ENCODE peak calls at places on chromosomes 6 and 20, in seven cellular contexts. P is thoracic aorta, X is NB4, W is spleen, C is heart right ventricle, Q is OCI-LY7, Y is HFF-Myc. M is an unnamed sample.

GRCh38 chr6:106733386-106733785 is 104.0 kb downstream of the QRSL1 start:
- DNase-seq in P (no peak), X (no peak), W (no peak), C (no peak), Q (no peak), Y (no peak), M (no peak)

GRCh38 chr6:157709514-157709913 is 113.5 kb upstream of the SNX9 start:
- DNase-seq in P (no peak), X (no peak), W (no peak), C (no peak), Q (no peak), Y (no peak), M (no peak)

GRCh38 chr20:22617160-22617559 is 32.8 kb upstream of the FOXA2 start:
- DNase-seq in P (no peak), X (no peak), W (no peak), C (no peak), Q (no peak), Y (no peak), M (no peak)

GRCh38 chr6:20757761-20758160 is 223.5 kb downstream of the CDKAL1 start:
- DNase-seq in P (no peak), X (no peak), W (no peak), C (no peak), Q (no peak), Y (no peak), M (no peak)

GRCh38 chr6:42428326-42429041 is 23.2 kb downstream of the TRERF1 start:
- DNase-seq in P (no peak), X (no peak), W (peak), C (peak), Q (no peak), Y (no peak), M (peak)

GRCh38 chr6:99905209-99906106 is 88.6 kb downstream of the MCHR2 start:
- DNase-seq in P (no peak), X (peak), W (no peak), C (no peak), Q (peak), Y (peak), M (peak)

GRCh38 chr6:117481278-117481925 is 1.1 kb upstream of the DCBLD1 start:
- DNase-seq in P (no peak), X (peak), W (peak), C (no peak), Q (no peak), Y (no peak), M (peak)

GRCh38 chr6:41488392-41489129 is 57.6 kb upstream of the FOXP4 start:
- DNase-seq in P (no peak), X (no peak), W (peak), C (peak), Q (no peak), Y (peak), M (peak)

GRCh38 chr6:8215631-8216030 is 113.3 kb upstream of the EEF1E1 start:
- DNase-seq in P (no peak), X (no peak), W (no peak), C (no peak), Q (no peak), Y (no peak), M (no peak)

GRCh38 chr20:48238326-48238725 is 453.0 kb upstream of the SULF2 start:
- DNase-seq in P (no peak), X (no peak), W (no peak), C (no peak), Q (no peak), Y (peak), M (no peak)

GRCh38 chr6:79149884-79150283 is 71.8 kb upstream of the PHIP start:
- DNase-seq in P (no peak), X (no peak), W (no peak), C (no peak), Q (no peak), Y (no peak), M (no peak)

GRCh38 chr6:21559238-21559637 is 34.3 kb upstream of the SOX4 start:
- DNase-seq in P (no peak), X (no peak), W (no peak), C (no peak), Q (no peak), Y (no peak), M (no peak)

GRCh38 chr6:145866449-145867401 is 52.1 kb upstream of the FBXO30 start:
- DNase-seq in P (no peak), X (no peak), W (no peak), C (no peak), Q (peak), Y (no peak), M (peak)

GRCh38 chr6:116255246-116255800 is 1.4 kb upstream of the TSPYL4 start:
- DNase-seq in P (no peak), X (no peak), W (no peak), C (no peak), Q (no peak), Y (no peak), M (no peak)

GRCh38 chr6:128403618-128404444 is 116.6 kb downstream of the PTPRK start:
- DNase-seq in P (no peak), X (no peak), W (no peak), C (no peak), Q (no peak), Y (no peak), M (peak)

GRCh38 chr6:33075568-33076405 is at the start of gene HLA-DPB1:
- DNase-seq in P (no peak), X (peak), W (peak), C (peak), Q (peak), Y (no peak), M (peak)

GRCh38 chr6:168948990-168949531 is 304.6 kb downstream of the THBS2 start:
- DNase-seq in P (no peak), X (no peak), W (no peak), C (no peak), Q (no peak), Y (no peak), M (no peak)

DNA sequence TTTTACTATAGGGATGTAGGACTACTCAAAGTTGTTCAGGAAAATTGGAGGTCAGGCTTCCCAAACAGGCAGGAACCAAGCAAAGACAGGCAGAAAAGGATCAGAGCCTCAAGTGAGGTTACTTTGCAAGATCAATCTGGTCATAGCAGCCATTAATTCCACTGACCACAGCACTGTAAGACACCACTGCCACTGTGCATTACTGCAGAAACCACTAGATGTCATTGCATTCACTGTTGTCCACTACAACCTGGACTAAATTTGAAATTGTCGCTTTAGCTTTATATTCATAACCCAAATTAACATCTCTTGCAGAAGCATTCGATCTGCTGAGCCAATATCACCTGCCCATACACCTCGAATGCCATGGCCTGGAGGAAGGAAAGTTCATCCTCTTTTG is 126.9 kb upstream of the UFL1 start:
- DNase-seq in P (no peak), X (peak), W (no peak), C (no peak), Q (no peak), Y (no peak), M (peak)
- TF ChIP-seq CTCF in P (no peak), X (peak), W (no peak), C (no peak), Q (peak), Y (no peak), M (peak)

DNA sequence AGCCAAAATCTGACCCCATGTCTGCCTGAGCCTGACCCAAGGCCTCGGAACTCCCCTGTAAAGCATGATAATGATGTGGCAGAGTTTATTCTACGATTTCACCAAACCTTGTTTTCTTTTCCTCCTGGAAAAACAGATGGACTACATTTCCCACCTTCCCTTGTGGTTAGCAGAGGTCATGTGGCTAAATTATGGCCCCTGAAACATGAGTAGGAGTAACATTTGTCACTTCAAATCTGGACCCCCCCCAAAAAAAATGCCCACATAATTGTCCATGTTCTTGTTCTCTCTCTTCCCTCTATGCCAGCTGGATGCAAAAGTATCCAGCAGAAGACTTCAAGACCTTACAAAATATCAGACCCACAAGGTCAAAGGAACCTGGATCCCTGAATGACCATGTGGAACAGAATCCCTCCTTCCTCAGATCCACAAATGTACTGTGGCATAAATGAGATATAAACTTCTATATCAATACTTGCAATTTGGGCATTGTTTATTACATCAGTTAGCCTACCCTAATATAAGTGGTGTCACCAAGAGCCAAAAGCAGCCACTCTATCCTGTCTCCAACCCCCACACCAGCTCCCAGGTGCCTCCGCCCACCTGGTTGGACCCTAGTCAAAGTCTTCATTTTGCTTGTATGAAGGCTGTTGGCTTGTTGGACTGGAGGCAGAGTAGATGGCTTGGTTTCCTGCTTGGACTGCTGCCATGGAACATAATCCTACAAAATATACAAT is 1.4 kb downstream of the C20orf96 start:
- DNase-seq in P (no peak), X (no peak), W (no peak), C (no peak), Q (no peak), Y (no peak), M (no peak)
- H3K4me3 ChIP-seq in P (no peak), X (peak), W (no peak), C (peak), Q (peak), Y (peak), M (peak)

GRCh38 chr6:160301341-160301740 is 42.7 kb upstream of the SLC22A2 start:
- DNase-seq in P (no peak), X (no peak), W (no peak), C (no peak), Q (no peak), Y (no peak), M (no peak)

GRCh38 chr6:160299559-160299958 is 40.9 kb upstream of the SLC22A2 start:
- DNase-seq in P (no peak), X (no peak), W (no peak), C (no peak), Q (no peak), Y (no peak), M (no peak)

GRCh38 chr6:160300076-160300695 is 41.6 kb upstream of the SLC22A2 start:
- DNase-seq in P (no peak), X (no peak), W (no peak), C (no peak), Q (no peak), Y (no peak), M (no peak)

GRCh38 chr6:160293844-160294243 is 35.2 kb upstream of the SLC22A2 start:
- DNase-seq in P (no peak), X (no peak), W (no peak), C (no peak), Q (no peak), Y (no peak), M (no peak)

DNA sequence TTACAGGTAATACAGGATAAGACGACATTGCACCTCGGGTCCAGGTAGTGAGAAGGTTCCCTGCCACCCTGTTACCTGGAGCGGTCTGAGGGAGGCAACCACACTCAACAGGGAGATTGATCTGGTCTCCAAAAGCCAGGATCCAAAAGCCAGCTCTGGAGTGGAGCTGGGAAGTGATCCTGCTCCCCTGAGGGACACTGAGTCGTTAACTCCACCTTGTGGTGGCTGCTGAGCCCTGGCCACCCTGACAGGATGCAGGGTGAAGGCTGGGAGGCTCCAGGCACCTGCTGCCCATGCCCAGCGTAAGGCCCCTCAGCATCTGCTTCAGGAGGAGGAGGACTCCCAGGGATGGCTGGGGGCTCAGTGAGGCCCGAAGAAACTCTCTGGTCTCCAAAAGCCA is 38.7 kb upstream of the SLC22A2 start:
- DNase-seq in P (no peak), X (no peak), W (no peak), C (no peak), Q (no peak), Y (no peak), M (no peak)
- TF ChIP-seq CTCF in P (no peak), X (no peak), W (no peak), C (no peak), Q (no peak), Y (no peak), M (no peak)

DNA sequence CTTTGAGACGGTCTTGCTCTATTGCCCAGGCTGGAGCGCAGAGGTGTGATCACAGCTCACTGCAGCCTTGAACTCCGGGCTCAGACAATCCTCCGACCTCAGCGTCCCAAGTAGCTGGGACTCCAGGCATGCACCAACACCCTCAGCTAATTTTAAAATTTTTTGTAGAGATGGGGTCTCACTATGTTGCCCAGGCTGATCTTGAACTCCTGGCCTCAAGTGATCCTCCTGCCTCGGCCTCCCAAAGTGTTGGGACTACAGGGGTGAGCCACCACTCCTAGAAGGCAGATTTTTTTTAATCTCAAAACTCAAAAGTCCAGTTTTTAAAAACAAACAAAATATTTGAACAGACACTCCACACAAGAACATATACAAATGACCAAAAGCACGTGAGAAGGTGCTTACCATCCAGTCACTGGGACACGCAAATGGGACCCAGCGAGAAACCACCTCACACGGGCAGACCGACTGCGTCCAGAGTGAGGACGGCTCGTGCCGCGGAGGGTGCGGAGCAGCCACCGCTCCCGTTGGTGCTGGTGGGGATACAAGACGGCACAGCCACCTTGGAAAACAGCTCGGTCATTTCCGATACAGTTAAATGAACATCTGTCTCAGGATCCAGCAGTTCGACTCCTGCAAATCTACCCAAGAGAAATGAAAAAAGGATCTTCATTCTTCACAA is 8.5 kb upstream of the HELZ2 start:
- DNase-seq in P (no peak), X (no peak), W (no peak), C (no peak), Q (no peak), Y (no peak), M (no peak)
- H3K4me3 ChIP-seq in P (no peak), X (no peak), W (no peak), C (no peak), Q (no peak), Y (no peak), M (no peak)

DNA sequence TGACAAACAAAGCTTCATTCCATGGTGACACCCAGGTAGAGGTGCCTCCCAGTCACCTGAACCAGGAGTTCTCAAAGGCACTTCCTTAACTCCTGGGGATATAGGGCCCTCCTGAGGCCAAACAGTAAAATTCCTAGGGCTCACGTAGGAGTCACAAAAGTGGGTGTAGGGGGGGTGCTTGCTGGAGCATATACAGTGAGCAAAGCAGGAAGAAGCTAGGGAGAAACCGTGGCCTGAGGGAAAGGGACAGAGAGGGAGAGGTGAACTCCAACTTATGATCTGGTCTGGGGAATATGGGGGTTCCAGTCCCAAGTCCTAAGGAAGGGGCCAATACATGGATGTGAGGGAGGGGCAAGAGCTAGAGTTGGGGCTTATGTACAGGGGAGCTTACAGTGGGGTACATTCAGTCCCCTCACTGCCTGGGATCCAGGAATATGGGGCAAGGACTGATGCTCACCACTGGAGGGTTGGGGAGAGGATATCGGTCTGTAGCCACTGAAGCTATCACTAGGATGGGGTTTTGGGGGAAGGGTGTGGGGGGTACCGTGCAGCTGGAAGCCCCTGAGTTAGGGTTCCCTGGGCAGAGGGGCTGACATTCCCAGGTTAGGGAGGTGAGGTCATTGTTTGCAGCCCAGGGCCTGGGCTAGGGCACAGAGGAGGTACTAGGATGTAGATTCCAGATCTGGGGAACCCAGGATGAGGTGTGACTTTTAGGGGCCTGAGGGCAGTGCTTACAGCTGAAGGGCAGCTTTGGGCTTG is 950 bp downstream of the PEDS1 start:
- DNase-seq in P (no peak), X (no peak), W (no peak), C (no peak), Q (no peak), Y (no peak), M (no peak)
- TF ChIP-seq CTCF in P (no peak), X (no peak), W (no peak), C (no peak), Q (peak), Y (no peak), M (no peak)

GRCh38 chr6:16712250-16712930 is 48.9 kb downstream of the ATXN1 start:
- DNase-seq in P (no peak), X (peak), W (no peak), C (no peak), Q (no peak), Y (no peak), M (peak)
- H3K4me3 ChIP-seq in P (peak), X (peak), W (no peak), C (peak), Q (no peak), Y (no peak), M (no peak)

GRCh38 chr6:51569594-51569993 is 517.8 kb downstream of the PKHD1 start:
- DNase-seq in P (no peak), X (peak), W (no peak), C (no peak), Q (no peak), Y (no peak), M (peak)
- TF ChIP-seq CTCF in P (no peak), X (no peak), W (no peak), C (no peak), Q (no peak), Y (no peak), M (peak)

GRCh38 chr20:32790751-32791057 is 28.5 kb downstream of the DNMT3B start:
- DNase-seq in P (no peak), X (no peak), W (no peak), C (no peak), Q (no peak), Y (no peak), M (no peak)

GRCh38 chr20:32792316-32792715 is 27.4 kb upstream of the MAPRE1 start:
- DNase-seq in P (no peak), X (peak), W (no peak), C (no peak), Q (no peak), Y (no peak), M (peak)

GRCh38 chr20:32787168-32787567 is 25.0 kb downstream of the DNMT3B start:
- DNase-seq in P (no peak), X (no peak), W (no peak), C (no peak), Q (no peak), Y (no peak), M (no peak)

GRCh38 chr20:32793059-32793458 is 26.7 kb upstream of the MAPRE1 start:
- DNase-seq in P (no peak), X (no peak), W (no peak), C (no peak), Q (no peak), Y (no peak), M (no peak)

GRCh38 chr20:32789896-32790750 is 27.9 kb downstream of the DNMT3B start:
- DNase-seq in P (peak), X (peak), W (peak), C (peak), Q (peak), Y (peak), M (peak)
- H3K4me3 ChIP-seq in P (no peak), X (no peak), W (no peak), C (no peak), Q (no peak), Y (no peak), M (no peak)

DNA sequence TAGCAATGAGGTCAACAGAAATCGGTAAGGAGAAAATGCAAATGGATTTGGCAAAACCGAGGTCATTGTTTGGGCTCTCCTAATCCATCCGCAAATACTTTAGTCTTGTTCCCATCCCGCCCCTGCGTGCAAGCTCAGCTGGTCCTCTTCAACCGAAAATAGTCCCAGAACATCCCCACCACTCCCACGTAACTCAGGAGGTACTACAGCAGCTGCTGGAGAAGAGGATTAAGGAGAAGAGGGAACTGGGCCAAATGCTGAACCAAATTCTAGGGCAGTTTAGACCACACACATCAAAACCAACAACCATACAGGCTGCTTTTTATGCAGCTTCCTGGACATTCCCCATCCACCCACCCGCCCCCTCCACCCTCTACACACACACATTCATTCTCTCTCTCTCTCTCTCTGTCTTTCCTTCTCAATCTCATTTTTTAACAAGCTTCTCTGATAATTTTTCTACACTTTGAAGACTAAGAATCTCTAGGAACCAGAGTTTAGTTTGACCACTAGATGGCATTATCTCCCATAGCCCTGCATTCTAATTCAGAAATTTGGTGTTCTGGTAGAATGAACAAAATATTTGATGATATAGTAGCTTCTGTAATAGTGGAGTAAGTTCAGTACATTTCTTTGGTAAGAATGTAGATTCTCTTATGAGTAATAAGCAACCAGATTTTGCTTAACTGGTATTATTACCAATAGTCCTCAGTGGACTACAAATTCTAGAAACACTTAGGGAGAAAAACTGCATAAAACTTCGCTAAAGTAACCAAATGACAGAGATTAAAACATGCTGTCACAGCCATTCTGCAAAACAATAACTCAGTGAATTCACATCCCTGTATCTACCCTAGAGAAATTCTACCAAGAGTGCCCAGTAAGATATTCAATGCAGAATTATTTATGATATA is 52.1 kb upstream of the BEND6 start:
- DNase-seq in P (no peak), X (peak), W (no peak), C (peak), Q (peak), Y (no peak), M (peak)
- TF ChIP-seq CTCF in P (peak), X (peak), W (peak), C (peak), Q (peak), Y (peak), M (peak)

M was measured in GM12865.